ENCODE peak calls at places on chromosomes 13 and 19, in six cellular contexts. One of them, this sample, is unnamed.

GRCh38 chr13:46168341-46168740 is 13.6 kb downstream of the LCP1 start:
- DNase-seq in RCC 7860: peak
- DNase-seq in NCI-H524: no peak
- DNase-seq in body of pancreas: no peak
- DNase-seq in iris pigment epithelial cell: peak
- DNase-seq in transverse colon: peak
- DNase-seq in this sample: no peak

GRCh38 chr13:50094615-50095293 is 79.5 kb downstream of the KCNRG start:
- DNase-seq in RCC 7860: no peak
- DNase-seq in NCI-H524: no peak
- DNase-seq in body of pancreas: no peak
- DNase-seq in iris pigment epithelial cell: peak
- DNase-seq in transverse colon: no peak
- DNase-seq in this sample: peak

GRCh38 chr19:2507109-2507508 is 31.2 kb downstream of the GADD45B start:
- DNase-seq in RCC 7860: no peak
- DNase-seq in NCI-H524: no peak
- DNase-seq in body of pancreas: peak
- DNase-seq in iris pigment epithelial cell: peak
- DNase-seq in transverse colon: peak
- DNase-seq in this sample: peak

GRCh38 chr13:33334831-33335230 is 49.3 kb upstream of the STARD13 start:
- DNase-seq in RCC 7860: no peak
- DNase-seq in NCI-H524: no peak
- DNase-seq in body of pancreas: no peak
- DNase-seq in iris pigment epithelial cell: no peak
- DNase-seq in transverse colon: no peak
- DNase-seq in this sample: no peak

GRCh38 chr13:38641164-38641948 is 45.5 kb upstream of the FREM2 start:
- DNase-seq in RCC 7860: no peak
- DNase-seq in NCI-H524: peak
- DNase-seq in body of pancreas: no peak
- DNase-seq in iris pigment epithelial cell: peak
- DNase-seq in transverse colon: no peak
- DNase-seq in this sample: no peak

GRCh38 chr19:1181606-1182005 is 7.5 kb upstream of the SBNO2 start:
- DNase-seq in RCC 7860: no peak
- DNase-seq in NCI-H524: no peak
- DNase-seq in body of pancreas: peak
- DNase-seq in iris pigment epithelial cell: no peak
- DNase-seq in transverse colon: peak
- DNase-seq in this sample: peak

GRCh38 chr13:112888238-112889111 is 80.5 kb upstream of the MCF2L start:
- DNase-seq in RCC 7860: no peak
- DNase-seq in NCI-H524: no peak
- DNase-seq in body of pancreas: no peak
- DNase-seq in iris pigment epithelial cell: no peak
- DNase-seq in transverse colon: no peak
- DNase-seq in this sample: no peak

GRCh38 chr19:46124638-46125115 is at the start of gene IGFL3:
- DNase-seq in RCC 7860: no peak
- DNase-seq in NCI-H524: no peak
- DNase-seq in body of pancreas: no peak
- DNase-seq in iris pigment epithelial cell: peak
- DNase-seq in transverse colon: no peak
- DNase-seq in this sample: no peak

GRCh38 chr19:23539499-23539898 is 144.2 kb upstream of the ZNF91 start:
- DNase-seq in RCC 7860: no peak
- DNase-seq in NCI-H524: no peak
- DNase-seq in body of pancreas: no peak
- DNase-seq in iris pigment epithelial cell: no peak
- DNase-seq in transverse colon: no peak
- DNase-seq in this sample: no peak

GRCh38 chr13:31862828-31863227 is 123.5 kb downstream of the RXFP2 start:
- DNase-seq in RCC 7860: no peak
- DNase-seq in NCI-H524: no peak
- DNase-seq in body of pancreas: no peak
- DNase-seq in iris pigment epithelial cell: no peak
- DNase-seq in transverse colon: no peak
- DNase-seq in this sample: no peak

GRCh38 chr19:19553670-19554069 is 15.6 kb downstream of the CILP2 start:
- DNase-seq in RCC 7860: no peak
- DNase-seq in NCI-H524: no peak
- DNase-seq in body of pancreas: no peak
- DNase-seq in iris pigment epithelial cell: no peak
- DNase-seq in transverse colon: no peak
- DNase-seq in this sample: peak

GRCh38 chr19:47446534-47447469 is 24.9 kb downstream of the SLC8A2 start:
- DNase-seq in RCC 7860: no peak
- DNase-seq in NCI-H524: no peak
- DNase-seq in body of pancreas: no peak
- DNase-seq in iris pigment epithelial cell: no peak
- DNase-seq in transverse colon: peak
- DNase-seq in this sample: no peak

GRCh38 chr13:85833938-85834337 is 34.7 kb upstream of the SLITRK6 start:
- DNase-seq in RCC 7860: no peak
- DNase-seq in NCI-H524: no peak
- DNase-seq in body of pancreas: no peak
- DNase-seq in iris pigment epithelial cell: no peak
- DNase-seq in transverse colon: no peak
- DNase-seq in this sample: no peak

GRCh38 chr19:27735314-27735713 is 1477.6 kb downstream of the UQCRFS1 start:
- DNase-seq in RCC 7860: no peak
- DNase-seq in NCI-H524: no peak
- DNase-seq in body of pancreas: no peak
- DNase-seq in iris pigment epithelial cell: no peak
- DNase-seq in transverse colon: no peak
- DNase-seq in this sample: no peak

GRCh38 chr19:55311797-55312196 is 13.3 kb downstream of the TMEM150B start:
- DNase-seq in RCC 7860: no peak
- DNase-seq in NCI-H524: no peak
- DNase-seq in body of pancreas: no peak
- DNase-seq in iris pigment epithelial cell: no peak
- DNase-seq in transverse colon: no peak
- DNase-seq in this sample: peak

GRCh38 chr19:51712461-51713081 is 11.2 kb downstream of the HAS1 start:
- DNase-seq in RCC 7860: peak
- DNase-seq in NCI-H524: peak
- DNase-seq in body of pancreas: peak
- DNase-seq in iris pigment epithelial cell: peak
- DNase-seq in transverse colon: no peak
- DNase-seq in this sample: no peak

GRCh38 chr19:57288373-57288772 is 8.1 kb downstream of the ZNF460 start:
- DNase-seq in RCC 7860: no peak
- DNase-seq in NCI-H524: no peak
- DNase-seq in body of pancreas: no peak
- DNase-seq in iris pigment epithelial cell: no peak
- DNase-seq in transverse colon: no peak
- DNase-seq in this sample: no peak

GRCh38 chr19:57515218-57515617 is 11.9 kb upstream of the ZNF549 start:
- DNase-seq in RCC 7860: no peak
- DNase-seq in NCI-H524: peak
- DNase-seq in body of pancreas: no peak
- DNase-seq in iris pigment epithelial cell: no peak
- DNase-seq in transverse colon: no peak
- DNase-seq in this sample: no peak

GRCh38 chr13:38239874-38240273 is 109.8 kb upstream of the UFM1 start:
- DNase-seq in RCC 7860: no peak
- DNase-seq in NCI-H524: no peak
- DNase-seq in body of pancreas: no peak
- DNase-seq in iris pigment epithelial cell: no peak
- DNase-seq in transverse colon: no peak
- DNase-seq in this sample: peak

GRCh38 chr13:40186041-40186440 is 480.4 kb downstream of the FOXO1 start:
- DNase-seq in RCC 7860: no peak
- DNase-seq in NCI-H524: peak
- DNase-seq in body of pancreas: no peak
- DNase-seq in iris pigment epithelial cell: no peak
- DNase-seq in transverse colon: no peak
- DNase-seq in this sample: no peak

GRCh38 chr13:104810242-104810641 is 1725.2 kb downstream of the EFNB2 start:
- DNase-seq in RCC 7860: no peak
- DNase-seq in NCI-H524: no peak
- DNase-seq in body of pancreas: no peak
- DNase-seq in iris pigment epithelial cell: no peak
- DNase-seq in transverse colon: no peak
- DNase-seq in this sample: no peak

GRCh38 chr19:58379276-58379675 is 1.6 kb downstream of the ZNF837 start:
- DNase-seq in RCC 7860: no peak
- DNase-seq in NCI-H524: no peak
- DNase-seq in body of pancreas: no peak
- DNase-seq in iris pigment epithelial cell: no peak
- DNase-seq in transverse colon: no peak
- DNase-seq in this sample: peak

GRCh38 chr19:49255674-49256073 is 69.3 kb downstream of the SLC6A16 start:
- DNase-seq in RCC 7860: no peak
- DNase-seq in NCI-H524: no peak
- DNase-seq in body of pancreas: no peak
- DNase-seq in iris pigment epithelial cell: no peak
- DNase-seq in transverse colon: no peak
- DNase-seq in this sample: no peak

GRCh38 chr13:108220042-108220441 is 1.9 kb downstream of the ABHD13 start:
- DNase-seq in RCC 7860: no peak
- DNase-seq in NCI-H524: peak
- DNase-seq in body of pancreas: peak
- DNase-seq in iris pigment epithelial cell: peak
- DNase-seq in transverse colon: peak
- DNase-seq in this sample: no peak

GRCh38 chr19:33545209-33545981 is 23.8 kb upstream of the PEPD start:
- DNase-seq in RCC 7860: no peak
- DNase-seq in NCI-H524: no peak
- DNase-seq in body of pancreas: no peak
- DNase-seq in iris pigment epithelial cell: no peak
- DNase-seq in transverse colon: no peak
- DNase-seq in this sample: peak

GRCh38 chr13:111228262-111229144 is 91.9 kb upstream of the TEX29 start:
- DNase-seq in RCC 7860: peak
- DNase-seq in NCI-H524: no peak
- DNase-seq in body of pancreas: peak
- DNase-seq in iris pigment epithelial cell: peak
- DNase-seq in transverse colon: no peak
- DNase-seq in this sample: no peak

GRCh38 chr13:68304287-68304893 is 1074.3 kb upstream of the PCDH9 start:
- DNase-seq in RCC 7860: no peak
- DNase-seq in NCI-H524: peak
- DNase-seq in body of pancreas: no peak
- DNase-seq in iris pigment epithelial cell: peak
- DNase-seq in transverse colon: no peak
- DNase-seq in this sample: no peak

GRCh38 chr19:46015961-46016425 is 6.9 kb downstream of the PGLYRP1 start:
- DNase-seq in RCC 7860: no peak
- DNase-seq in NCI-H524: peak
- DNase-seq in body of pancreas: peak
- DNase-seq in iris pigment epithelial cell: no peak
- DNase-seq in transverse colon: no peak
- DNase-seq in this sample: no peak

GRCh38 chr13:41562083-41562482 is 104.7 kb downstream of the RGCC start:
- DNase-seq in RCC 7860: peak
- DNase-seq in NCI-H524: no peak
- DNase-seq in body of pancreas: peak
- DNase-seq in iris pigment epithelial cell: peak
- DNase-seq in transverse colon: peak
- DNase-seq in this sample: peak

GRCh38 chr19:2550431-2551171 is 74.7 kb downstream of the GADD45B start:
- DNase-seq in RCC 7860: no peak
- DNase-seq in NCI-H524: peak
- DNase-seq in body of pancreas: no peak
- DNase-seq in iris pigment epithelial cell: peak
- DNase-seq in transverse colon: no peak
- DNase-seq in this sample: peak

GRCh38 chr13:43261018-43261417 is 237.6 kb downstream of the DNAJC15 start:
- DNase-seq in RCC 7860: no peak
- DNase-seq in NCI-H524: no peak
- DNase-seq in body of pancreas: no peak
- DNase-seq in iris pigment epithelial cell: peak
- DNase-seq in transverse colon: no peak
- DNase-seq in this sample: no peak

GRCh38 chr19:33720691-33721682 is 75.7 kb upstream of the KCTD15 start:
- DNase-seq in RCC 7860: no peak
- DNase-seq in NCI-H524: no peak
- DNase-seq in body of pancreas: no peak
- DNase-seq in iris pigment epithelial cell: no peak
- DNase-seq in transverse colon: no peak
- DNase-seq in this sample: peak

This sample was measured in osteoblast.